ENCODE peak calls at places on chromosomes 11 and 22, in four cellular contexts. X, R, O and G are unnamed samples.

GRCh38 chr22:38706101-38706884 is 549 bp downstream of the GTPBP1 start:
- DNase-seq in R (peak), X (no peak), O (peak), G (peak)

GRCh38 chr11:63998558-63999348 is 12.5 kb downstream of the OTUB1 start:
- DNase-seq in X (peak), O (no peak), R (peak), G (no peak)

GRCh38 chr11:131666617-131667016 is 296.2 kb downstream of the NTM start:
- DNase-seq in X (no peak), O (peak), R (no peak), G (peak)

GRCh38 chr22:23249506-23250423 is 69.5 kb downstream of the BCR start:
- DNase-seq in X (no peak), O (no peak), R (peak), G (no peak)

GRCh38 chr22:42214625-42215415 is 55.6 kb downstream of the TCF20 start:
- DNase-seq in R (peak), X (no peak), O (no peak), G (no peak)

GRCh38 chr11:68383976-68384501 is 71.6 kb downstream of the LRP5 start:
- DNase-seq in O (peak), R (peak), X (peak), G (peak)

GRCh38 chr22:25702571-25703167 is 39.3 kb upstream of the MYO18B start:
- DNase-seq in X (no peak), R (no peak), O (no peak), G (no peak)

GRCh38 chr11:131867457-131868257 is 497.2 kb downstream of the NTM start:
- DNase-seq in X (peak), R (peak), O (peak), G (peak)

GRCh38 chr22:42611076-42611475 is 3.6 kb downstream of the POLDIP3 start:
- DNase-seq in O (peak), X (no peak), R (no peak), G (no peak)

GRCh38 chr11:101129203-101129943 is at the start of gene PGR:
- DNase-seq in R (peak), O (no peak), X (peak), G (peak)

GRCh38 chr22:45783690-45784089 is 112.1 kb downstream of the ATXN10 start:
- DNase-seq in R (no peak), X (no peak), O (no peak), G (no peak)

GRCh38 chr11:19393941-19394340 is 153.2 kb upstream of the E2F8 start:
- DNase-seq in O (peak), R (peak), X (no peak), G (no peak)

GRCh38 chr22:42928969-42929837 is 72.1 kb upstream of the ARFGAP3 start:
- DNase-seq in X (no peak), O (no peak), R (no peak), G (peak)

GRCh38 chr11:60918941-60919275 is 5.0 kb downstream of the TMEM109 start:
- DNase-seq in O (peak), X (no peak), R (no peak), G (peak)

GRCh38 chr22:47695176-47695575 is 932.7 kb downstream of the TBC1D22A start:
- DNase-seq in O (no peak), X (no peak), R (no peak), G (no peak)

GRCh38 chr11:20617346-20617745 is 17.9 kb downstream of the SLC6A5 start:
- DNase-seq in R (no peak), O (no peak), X (no peak), G (no peak)

GRCh38 chr11:134541355-134541754 is 129.3 kb upstream of the B3GAT1 start:
- DNase-seq in O (no peak), X (no peak), R (no peak), G (no peak)

GRCh38 chr11:61041755-61042518 is 60.4 kb upstream of the CD5 start:
- DNase-seq in O (no peak), R (peak), X (peak), G (no peak)

GRCh38 chr22:22245256-22245909 is 797 bp downstream of the VPREB1 start:
- DNase-seq in R (no peak), X (no peak), O (no peak), G (no peak)

GRCh38 chr22:18057568-18058209 is 20.1 kb upstream of the PEX26 start:
- DNase-seq in O (peak), X (no peak), R (no peak), G (peak)

GRCh38 chr11:123238297-123238696 is 43.2 kb upstream of the CLMP start:
- DNase-seq in O (peak), X (no peak), R (peak), G (no peak)

DNA sequence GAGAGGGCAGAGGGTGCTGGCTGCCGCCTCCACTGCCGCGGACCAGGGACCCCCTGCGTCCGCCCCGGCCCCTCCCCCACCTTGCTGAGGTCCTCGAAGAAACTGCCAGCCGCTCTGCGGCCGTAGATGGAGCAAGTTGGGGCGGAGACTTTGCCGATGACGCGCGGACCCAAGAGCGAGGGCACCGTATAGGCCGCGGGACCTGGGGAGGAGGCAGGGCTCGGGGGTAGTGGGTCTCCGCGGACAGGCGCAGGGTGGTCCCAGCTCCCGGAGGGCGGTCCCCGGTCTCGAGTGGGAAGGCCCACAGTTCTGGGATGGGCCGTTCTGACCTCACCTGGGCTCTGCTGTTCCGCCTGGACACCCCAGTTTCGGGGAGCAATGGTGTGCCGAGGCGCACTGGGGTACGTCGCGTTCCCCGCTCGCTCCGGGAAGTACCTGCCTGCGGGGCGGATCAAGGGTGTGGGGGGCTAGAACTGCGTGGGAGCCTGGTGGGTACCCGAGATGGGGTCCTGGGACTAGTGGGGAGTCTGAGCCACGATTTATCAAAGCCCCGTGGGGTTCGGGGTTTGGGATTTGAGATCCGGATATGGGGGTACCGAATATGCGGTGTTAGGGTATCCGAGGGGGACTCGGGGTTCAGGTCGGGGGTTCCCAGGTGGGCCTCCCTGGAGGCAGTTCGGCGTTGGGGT is 1.2 kb upstream of the TYMP start:
- DNase-seq in O (peak), R (peak), X (no peak), G (peak)
- H2BK120ac ChIP-seq in O (peak), R (no peak), X (peak), G (peak)

GRCh38 chr11:6931146-6931713 is 5.0 kb downstream of the ZNF215 start:
- DNase-seq in X (no peak), R (no peak), O (peak), G (no peak)
- H3K4ac ChIP-seq in X (no peak), R (no peak), O (no peak), G (no peak)

GRCh38 chr11:128421577-128421976 is 165.8 kb downstream of the ETS1 start:
- DNase-seq in O (peak), R (peak), X (no peak), G (peak)
- H2BK120ac ChIP-seq in O (peak), R (no peak), X (no peak), G (peak)

GRCh38 chr11:86484164-86484794 is 109.6 kb downstream of the CCDC81 start:
- DNase-seq in X (no peak), O (peak), R (no peak), G (no peak)

GRCh38 chr11:86484795-86485166 is 110.1 kb downstream of the CCDC81 start:
- DNase-seq in R (no peak), O (no peak), X (no peak), G (no peak)

GRCh38 chr11:86481399-86481798 is 106.7 kb downstream of the CCDC81 start:
- DNase-seq in X (no peak), O (no peak), R (no peak), G (no peak)

GRCh38 chr11:86483591-86484163 is 109.0 kb downstream of the CCDC81 start:
- DNase-seq in R (no peak), O (no peak), X (no peak), G (no peak)

GRCh38 chr11:86482684-86483083 is 108.0 kb downstream of the CCDC81 start:
- DNase-seq in R (no peak), O (no peak), X (no peak), G (no peak)
- H3K4ac ChIP-seq in R (no peak), O (peak), X (no peak), G (no peak)

DNA sequence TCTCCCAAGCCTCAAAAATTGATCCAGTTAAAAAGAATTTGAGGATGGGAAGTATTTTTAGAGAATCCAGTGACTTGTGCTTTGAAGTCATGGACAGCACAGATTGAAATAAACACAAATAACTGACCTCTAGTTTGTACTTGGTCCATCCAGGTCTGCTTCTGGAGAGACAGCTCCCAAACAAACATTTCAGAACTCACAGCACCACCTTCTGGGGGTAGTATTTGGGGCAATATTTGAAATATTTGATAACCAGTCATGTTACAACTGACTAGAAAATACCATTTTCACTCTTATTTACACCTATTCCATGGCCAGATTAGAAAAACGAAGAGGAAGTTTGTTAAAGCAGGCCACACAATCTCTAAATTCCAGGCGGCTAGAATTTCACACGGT is 56.2 kb downstream of the CTSC start:
- DNase-seq in R (peak), O (no peak), X (no peak), G (no peak)
- H2BK120ac ChIP-seq in R (no peak), O (no peak), X (no peak), G (no peak)

GRCh38 chr11:65113361-65113756 is 1.7 kb downstream of the TM7SF2 start:
- DNase-seq in R (no peak), O (no peak), X (no peak), G (no peak)
- H3K4ac ChIP-seq in R (no peak), O (peak), X (no peak), G (peak)